ENCODE peak calls at places on chromosomes 13 and 19, in six cellular contexts. N is lower leg skin; F is nephron progenitor cell; B is testis; Q is HFFc6; P is CD8-positive, alpha-beta T cell. O is an unnamed sample.

GRCh38 chr19:46951236-46951986 is 68.2 kb upstream of the NPAS1 start:
- DNase-seq in N (no peak), F (no peak), B (no peak), Q (peak; percentile 87), P (no peak), O (peak; percentile 83)

GRCh38 chr13:23599083-23599925 is 29.1 kb downstream of the TNFRSF19 start:
- DNase-seq in N (no peak), F (no peak), B (no peak), Q (no peak), P (no peak), O (no peak)

GRCh38 chr13:113142876-113143275 is 15.6 kb upstream of the PROZ start:
- DNase-seq in N (peak; percentile 65), F (no peak), B (peak; percentile 13), Q (no peak), P (no peak), O (no peak)

GRCh38 chr13:67140006-67140405 is 90.1 kb downstream of the PCDH9 start:
- DNase-seq in N (no peak), F (no peak), B (no peak), Q (no peak), P (no peak), O (no peak)

GRCh38 chr19:41327499-41328156 is 17.7 kb downstream of the CCDC97 start:
- DNase-seq in N (peak; percentile 96), F (no peak), B (no peak), Q (no peak), P (peak; percentile 93), O (peak; percentile 92)

GRCh38 chr13:72431981-72432617 is 295.3 kb downstream of the MZT1 start:
- DNase-seq in N (no peak), F (no peak), B (no peak), Q (no peak), P (no peak), O (no peak)

GRCh38 chr19:49301866-49302252 is 23.1 kb downstream of the SLC6A16 start:
- DNase-seq in N (no peak), F (no peak), B (no peak), Q (no peak), P (no peak), O (no peak)

GRCh38 chr13:65217459-65217858 is 2012.7 kb downstream of the PCDH9 start:
- DNase-seq in N (no peak), F (no peak), B (no peak), Q (no peak), P (no peak), O (no peak)

GRCh38 chr13:98794498-98794897 is 42.0 kb upstream of the SLC15A1 start:
- DNase-seq in N (peak; percentile 46), F (no peak), B (peak; percentile 38), Q (no peak), P (no peak), O (no peak)

DNA sequence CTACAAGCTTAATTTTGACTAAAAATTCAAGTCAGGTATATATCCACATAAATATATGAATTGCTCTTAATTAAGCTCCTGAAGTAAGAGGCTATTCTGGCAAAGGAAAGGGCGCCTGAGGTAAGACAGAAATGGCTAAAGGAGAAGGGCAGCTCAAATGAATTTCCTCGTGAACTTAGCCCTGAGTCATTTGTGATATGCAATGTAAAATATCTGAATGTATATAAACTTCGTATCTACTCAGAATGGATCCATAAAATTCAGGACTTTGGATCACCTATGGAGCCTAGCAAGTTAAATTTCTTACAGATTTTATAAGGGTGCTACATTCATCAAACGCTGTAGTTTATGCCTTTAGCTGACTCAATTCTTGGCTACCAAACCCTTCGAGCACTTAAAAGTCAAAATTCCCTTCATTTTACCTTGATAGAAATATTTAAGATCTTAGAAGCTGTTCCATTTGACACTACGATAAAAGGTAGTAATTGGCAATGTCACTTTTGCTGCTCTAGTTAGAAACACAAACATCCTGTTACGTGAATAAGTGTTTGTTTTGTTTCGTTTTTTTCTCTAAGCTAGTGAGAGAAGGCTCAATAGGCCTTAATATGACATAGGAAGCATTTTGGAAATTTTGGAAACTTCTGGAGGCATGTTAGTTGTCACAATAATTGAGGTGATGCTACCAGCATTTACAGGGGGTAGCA is 69.2 kb downstream of the DIAPH3 start:
- DNase-seq in N (no peak), F (no peak), B (no peak), Q (no peak), P (no peak), O (no peak)
- TF ChIP-seq CTCF in N (no peak), F (no peak), B (no peak), Q (no peak), P (no peak), O (no peak)

GRCh38 chr13:21670006-21670882 is 629 bp upstream of the FGF9 start:
- DNase-seq in N (peak; percentile 91), F (peak; percentile 83), B (peak; percentile 49), Q (peak; percentile 5), P (peak; percentile 73), O (peak; percentile 40)
- TF ChIP-seq CTCF in N (no peak), F (no peak), B (no peak), Q (peak; percentile 15), P (no peak), O (peak; percentile 44)

DNA sequence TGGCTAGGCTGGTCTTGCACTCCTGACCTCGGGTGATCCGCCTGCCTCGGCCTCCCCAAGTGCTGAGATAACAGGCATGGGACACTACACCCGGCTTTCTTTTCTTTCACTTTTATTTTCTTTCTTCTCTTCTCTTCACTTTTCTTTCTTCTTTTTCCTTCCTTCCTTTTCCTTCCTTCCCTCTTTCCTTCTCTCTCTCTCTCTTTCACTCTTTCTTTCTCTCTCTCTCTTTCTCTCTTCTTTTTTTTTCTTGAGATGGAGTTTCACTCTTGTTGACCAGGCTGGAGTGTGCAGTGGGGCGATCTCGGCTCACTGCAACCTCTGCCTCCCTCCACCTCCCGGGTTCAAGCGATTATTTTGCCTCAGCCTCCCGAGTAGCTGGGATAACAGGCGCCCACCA is 812 bp upstream of the ZNF493 start:
- DNase-seq in N (no peak), F (no peak), B (no peak), Q (no peak), P (no peak), O (no peak)
- TF ChIP-seq CTCF in N (no peak), F (no peak), B (no peak), Q (no peak), P (peak; percentile 14), O (no peak)

GRCh38 chr19:771332-771785 is 20.4 kb downstream of the MISP start:
- DNase-seq in N (no peak), F (peak; percentile 47), B (no peak), Q (peak; percentile 56), P (no peak), O (peak; percentile 38)
- TF ChIP-seq CTCF in N (no peak), F (peak; percentile 42), B (peak; percentile 31), Q (peak; percentile 78), P (no peak), O (no peak)

GRCh38 chr19:7326105-7326877 is 22.4 kb upstream of the ARHGEF18 start:
- DNase-seq in N (no peak), F (peak; percentile 16), B (peak; percentile 67), Q (no peak), P (peak; percentile 41), O (no peak)
- TF ChIP-seq CTCF in N (no peak), F (no peak), B (no peak), Q (peak; percentile 68), P (peak; percentile 38), O (peak; percentile 36)

DNA sequence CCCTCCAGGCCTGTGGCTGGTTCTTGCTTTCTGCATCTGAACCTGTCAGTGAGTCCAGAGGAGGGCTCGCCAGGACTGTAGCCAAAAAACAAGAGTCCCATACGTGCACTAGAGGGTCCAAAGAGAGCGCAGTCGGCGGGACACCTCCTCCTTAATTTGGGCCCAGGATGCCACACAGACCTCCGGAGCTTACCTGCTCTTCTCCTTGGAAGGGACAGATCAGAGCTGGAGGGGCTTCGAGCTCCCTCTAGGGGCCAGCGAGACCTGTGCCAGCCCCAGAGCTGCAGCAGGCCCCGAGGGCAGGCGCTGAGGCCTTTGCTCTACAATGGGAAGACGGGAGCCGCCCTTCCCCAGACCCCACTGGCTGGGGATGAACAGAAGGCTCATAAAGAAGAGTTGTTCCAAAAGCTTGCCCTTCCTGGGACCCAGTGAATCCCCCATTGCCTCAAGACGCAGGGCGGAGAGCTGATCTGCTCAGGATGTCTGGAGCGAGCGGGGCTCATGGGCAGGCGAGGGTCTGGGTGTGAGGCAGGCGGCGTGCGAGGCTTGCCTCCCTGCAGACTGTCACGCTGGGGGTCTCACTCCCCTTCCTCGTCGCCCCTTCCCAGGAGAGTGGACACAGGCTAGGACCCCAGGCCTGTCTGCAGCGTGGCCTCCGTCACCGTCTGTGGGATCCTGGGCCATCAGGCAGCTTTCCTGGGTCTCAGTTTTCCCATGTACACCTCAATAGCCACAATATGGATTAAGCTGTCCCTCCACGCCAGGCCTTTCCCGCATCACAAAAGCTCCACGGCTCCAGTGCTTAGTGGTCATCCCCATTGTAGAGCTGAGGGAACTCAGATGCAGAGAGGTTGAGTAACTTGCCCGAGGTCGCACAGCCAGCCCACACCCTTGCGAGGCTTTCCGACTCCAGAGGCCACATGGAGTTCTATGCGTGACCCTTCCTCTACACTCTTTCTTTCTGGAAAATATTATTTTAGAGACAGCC is 46.9 kb upstream of the VSTM2B start:
- DNase-seq in N (peak; percentile 74), F (peak; percentile 69), B (no peak), Q (no peak), P (no peak), O (no peak)
- TF ChIP-seq CTCF in N (no peak), F (peak; percentile 68), B (peak; percentile 14), Q (peak; percentile 46), P (no peak), O (no peak)

GRCh38 chr19:51807111-51807701 is 12.2 kb downstream of the FPR3 start:
- DNase-seq in N (no peak), F (no peak), B (peak; percentile 85), Q (peak; percentile 5), P (no peak), O (no peak)
- TF ChIP-seq CTCF in N (no peak), F (no peak), B (no peak), Q (no peak), P (no peak), O (no peak)

GRCh38 chr13:61258185-61258584 is 157.5 kb downstream of the PCDH20 start:
- DNase-seq in N (no peak), F (no peak), B (no peak), Q (no peak), P (no peak), O (no peak)
- TF ChIP-seq CTCF in N (no peak), F (no peak), B (no peak), Q (no peak), P (no peak), O (no peak)

GRCh38 chr13:39930544-39931444 is 275.3 kb downstream of the COG6 start:
- DNase-seq in N (no peak), F (no peak), B (no peak), Q (no peak), P (no peak), O (no peak)
- TF ChIP-seq CTCF in N (no peak), F (no peak), B (no peak), Q (no peak), P (no peak), O (no peak)

GRCh38 chr19:18428173-18428836 is 9.1 kb downstream of the SSBP4 start:
- DNase-seq in N (no peak), F (no peak), B (no peak), Q (no peak), P (no peak), O (no peak)
- TF ChIP-seq CTCF in N (no peak), F (no peak), B (no peak), Q (no peak), P (no peak), O (no peak)

O was measured in RWPE1.